ENCODE peak calls at places on chromosome 21, in four cellular contexts. N is H1, D is K562, X is HepG2. T is an unnamed sample.

GRCh38 chr21:36696640-36697472 is 2.1 kb upstream of the SIM2 start:
- DNase-seq in N (no peak), D (no peak), X (no peak), T (no peak)

GRCh38 chr21:28822882-28823335 is 169.8 kb downstream of the LTN1 start:
- DNase-seq in N (no peak), D (no peak), X (peak), T (no peak)

GRCh38 chr21:35652196-35652595 is 408.1 kb downstream of the SETD4 start:
- DNase-seq in N (no peak), D (no peak), X (no peak), T (no peak)

GRCh38 chr21:35578831-35579470 is 481.4 kb downstream of the SETD4 start:
- DNase-seq in N (no peak), D (no peak), X (peak), T (no peak)

GRCh38 chr21:35382696-35383095 is 333.6 kb upstream of the RUNX1 start:
- DNase-seq in N (no peak), D (no peak), X (no peak), T (no peak)

GRCh38 chr21:36422279-36423098 is 37.3 kb downstream of the CHAF1B start:
- DNase-seq in N (peak), D (peak), X (peak), T (no peak)

GRCh38 chr21:14116080-14116481 is 94.7 kb downstream of the LIPI start:
- DNase-seq in N (no peak), D (no peak), X (no peak), T (peak)

GRCh38 chr21:34969431-34970036 is 79.6 kb downstream of the RUNX1 start:
- DNase-seq in N (no peak), D (no peak), X (no peak), T (no peak)

GRCh38 chr21:18725653-18726052 is 322.1 kb upstream of the TMPRSS15 start:
- DNase-seq in N (no peak), D (no peak), X (no peak), T (no peak)

GRCh38 chr21:20998886-20999285 is 677 bp downstream of the NCAM2 start:
- DNase-seq in N (no peak), D (no peak), X (no peak), T (no peak)

GRCh38 chr21:29078884-29079765 is 5.7 kb upstream of the CCT8 start:
- DNase-seq in N (no peak), D (no peak), X (no peak), T (peak)

GRCh38 chr21:41611441-41611840 is 103.5 kb upstream of the TMPRSS2 start:
- DNase-seq in N (no peak), D (no peak), X (no peak), T (no peak)

GRCh38 chr21:41612674-41613250 is 104.8 kb upstream of the TMPRSS2 start:
- DNase-seq in N (no peak), D (peak), X (peak), T (no peak)

GRCh38 chr21:41613421-41613998 is 105.6 kb upstream of the TMPRSS2 start:
- DNase-seq in N (no peak), D (no peak), X (no peak), T (no peak)

GRCh38 chr21:41611966-41612606 is 104.1 kb upstream of the TMPRSS2 start:
- DNase-seq in N (no peak), D (peak), X (peak), T (no peak)

GRCh38 chr21:41610042-41610839 is 102.3 kb upstream of the TMPRSS2 start:
- DNase-seq in N (no peak), D (peak), X (peak), T (no peak)
- TF ChIP-seq CREB1 in N (peak), D (no peak), X (no peak), T (no peak)

GRCh38 chr21:41580758-41581554 is 73.0 kb upstream of the TMPRSS2 start:
- DNase-seq in N (no peak), D (no peak), X (no peak), T (no peak)
- TF ChIP-seq BRCA1 in N (no peak), D (no peak), X (no peak), T (no peak)

DNA sequence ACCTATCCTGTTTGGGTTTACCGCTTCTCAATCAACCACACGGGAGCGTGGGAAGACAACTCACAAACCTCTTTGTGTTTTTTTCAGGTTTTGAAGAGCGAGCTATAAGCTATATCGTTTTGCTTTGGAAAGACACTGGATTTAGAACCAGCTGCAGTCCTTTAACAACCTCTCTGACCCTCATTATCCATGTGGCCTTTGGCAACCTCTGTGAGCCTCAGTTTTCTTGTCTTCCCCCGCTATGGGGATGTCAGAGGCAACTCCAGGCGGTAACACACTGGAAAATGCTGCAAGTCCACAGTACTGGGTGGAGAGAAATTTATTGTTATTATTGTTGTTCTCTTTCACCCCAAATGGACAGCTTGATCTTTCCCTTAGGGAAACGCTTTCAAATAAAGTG is 100.0 kb downstream of the ETS2 start:
- DNase-seq in N (no peak), D (no peak), X (no peak), T (no peak)
- TF ChIP-seq CREB1 in N (no peak), D (no peak), X (no peak), T (no peak)

DNA sequence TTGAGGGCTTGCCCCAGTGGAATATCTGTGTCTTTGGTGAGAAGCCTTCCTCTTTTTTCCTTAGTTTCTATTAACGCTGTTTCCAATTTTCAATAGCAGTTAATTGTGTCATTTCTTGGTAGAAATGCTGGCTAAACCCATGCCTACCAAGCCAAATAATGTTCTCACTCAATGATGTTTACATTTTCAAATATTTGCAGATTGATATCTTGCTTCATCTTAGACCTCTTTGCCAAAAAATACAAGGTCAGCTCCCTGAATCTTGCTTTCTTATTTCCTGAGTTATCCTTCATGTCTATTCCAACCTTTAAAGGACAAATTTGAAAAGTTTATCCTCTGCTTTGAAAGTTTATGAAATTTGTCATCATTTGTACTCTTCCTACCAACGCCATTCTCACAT is 5.1 kb downstream of the KCNJ15 start:
- DNase-seq in N (no peak), D (no peak), X (no peak), T (no peak)
- TF ChIP-seq BRCA1 in N (no peak), D (no peak), X (no peak), T (no peak)

DNA sequence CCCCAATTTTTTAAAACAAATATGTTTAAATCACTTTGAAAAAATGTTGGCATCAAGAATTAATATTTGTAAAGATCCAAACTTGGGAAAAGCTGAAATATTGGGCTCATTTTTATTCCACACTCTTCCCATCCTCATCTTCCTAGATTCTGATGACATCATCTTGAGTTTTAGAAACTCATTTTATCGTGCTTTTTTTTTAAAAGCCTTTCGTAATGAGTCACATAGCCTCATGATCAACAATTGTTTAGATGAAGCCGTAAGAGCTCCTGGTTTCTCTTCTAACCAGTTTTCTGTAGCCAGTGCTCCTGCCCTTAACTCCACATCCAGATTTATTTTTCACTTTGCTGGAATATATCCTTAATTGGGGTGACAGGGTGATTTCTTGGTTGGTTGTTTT is 78.6 kb downstream of the POFUT2 start:
- DNase-seq in N (no peak), D (no peak), X (no peak), T (no peak)
- TF ChIP-seq CREB1 in N (no peak), D (no peak), X (no peak), T (peak)

GRCh38 chr21:33444499-33444898 is 35.3 kb downstream of the TMEM50B start:
- DNase-seq in N (no peak), D (no peak), X (no peak), T (no peak)
- TF ChIP-seq BRCA1 in N (no peak), D (no peak), X (no peak), T (no peak)

GRCh38 chr21:32309906-32310460 is 11.3 kb downstream of the MRAP start:
- DNase-seq in N (no peak), D (no peak), X (no peak), T (no peak)
- TF ChIP-seq CREB1 in N (no peak), D (no peak), X (no peak), T (no peak)

GRCh38 chr21:25561668-25562641 is 45.3 kb downstream of the MRPL39 start:
- DNase-seq in N (no peak), D (no peak), X (no peak), T (peak)

GRCh38 chr21:25562660-25563059 is 44.6 kb downstream of the MRPL39 start:
- DNase-seq in N (no peak), D (no peak), X (no peak), T (no peak)

GRCh38 chr21:25565272-25566199 is 41.7 kb downstream of the MRPL39 start:
- DNase-seq in N (no peak), D (no peak), X (no peak), T (no peak)

GRCh38 chr21:25564349-25564948 is 42.8 kb downstream of the MRPL39 start:
- DNase-seq in N (no peak), D (no peak), X (no peak), T (no peak)

DNA sequence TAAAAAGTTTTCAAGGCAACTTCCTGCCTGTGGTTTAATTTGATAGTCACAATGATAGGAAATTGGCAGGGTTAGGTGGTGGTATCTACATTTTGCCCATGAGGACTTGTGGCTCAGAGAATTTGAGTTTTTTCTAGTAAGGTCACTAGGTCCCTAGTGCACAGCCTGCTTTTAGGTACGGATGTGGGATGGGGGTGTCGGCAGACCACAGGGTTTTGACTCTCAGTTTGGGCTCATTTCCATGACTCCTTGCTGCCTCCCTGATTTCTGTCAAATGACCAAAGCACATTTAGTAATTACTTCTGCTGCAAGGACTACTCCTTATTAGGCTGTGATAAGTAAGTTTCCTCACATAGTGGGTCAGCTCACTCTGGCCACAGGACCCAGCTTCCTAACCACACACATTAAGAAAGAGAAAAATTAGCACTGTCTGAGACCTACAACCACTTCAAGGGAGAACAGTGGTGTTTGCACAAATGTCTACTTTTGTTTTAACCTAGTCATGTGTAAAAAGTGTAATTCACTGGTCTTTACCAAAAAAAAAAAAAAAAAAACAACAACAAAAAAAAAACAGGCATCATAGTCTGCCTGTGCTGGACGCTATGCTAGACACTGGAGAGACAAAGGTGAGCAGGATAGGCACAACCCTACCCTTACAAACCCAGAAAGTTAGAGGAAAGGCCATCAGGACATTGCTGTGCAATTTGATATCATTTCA is 43.7 kb downstream of the MRPL39 start:
- DNase-seq in N (no peak), D (no peak), X (no peak), T (peak)
- TF ChIP-seq BRCA1 in N (no peak), D (no peak), X (no peak), T (no peak)

GRCh38 chr21:24050233-24050632 is 1557.0 kb downstream of the MRPL39 start:
- DNase-seq in N (no peak), D (no peak), X (no peak), T (no peak)

GRCh38 chr21:24045373-24045772 is 1561.9 kb downstream of the MRPL39 start:
- DNase-seq in N (no peak), D (no peak), X (no peak), T (no peak)

GRCh38 chr21:24042687-24043086 is 1564.6 kb downstream of the MRPL39 start:
- DNase-seq in N (no peak), D (no peak), X (no peak), T (no peak)

GRCh38 chr21:24046816-24047443 is 1560.4 kb downstream of the MRPL39 start:
- DNase-seq in N (no peak), D (no peak), X (no peak), T (no peak)

DNA sequence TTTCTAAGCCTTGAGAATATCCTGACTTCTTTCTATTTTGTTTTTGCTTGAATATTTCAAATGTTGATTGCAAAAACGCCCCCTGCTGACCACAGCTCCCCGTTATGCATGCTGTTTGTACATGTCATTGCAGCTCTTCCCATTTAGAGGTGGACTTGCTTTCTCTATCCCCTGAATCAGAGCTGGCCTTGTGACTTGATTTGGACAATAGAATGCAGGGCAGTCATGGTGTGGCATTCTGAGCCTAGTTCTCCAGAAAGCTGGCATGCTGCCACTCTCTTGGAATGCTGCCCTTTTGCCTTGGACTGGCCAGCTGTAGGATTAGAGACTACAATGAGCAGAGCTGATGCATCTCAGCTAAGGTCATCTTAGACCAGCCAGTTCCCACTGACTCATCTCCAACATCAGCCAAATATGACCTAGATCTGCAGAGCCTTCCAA is 1561.5 kb downstream of the MRPL39 start:
- DNase-seq in N (no peak), D (peak), X (no peak), T (no peak)
- TF ChIP-seq CREB1 in N (no peak), D (no peak), X (no peak), T (no peak)

T was measured in GM12878.